ENCODE peak calls at places on chromosomes 4 and X, in five cellular contexts. One of them, this sample, is unnamed.

GRCh38 chr4:6763330-6763851 is 19.1 kb upstream of the KIAA0232 start:
- DNase-seq in SK-N-SH: no peak
- DNase-seq in pancreas: no peak
- DNase-seq in fibroblast of lung: no peak
- DNase-seq in endothelial cell: no peak
- DNase-seq in this sample: no peak

GRCh38 chrX:149829751-149830191 is 48.0 kb downstream of the MAGEA9 start:
- DNase-seq in SK-N-SH: no peak
- DNase-seq in pancreas: no peak
- DNase-seq in fibroblast of lung: peak; percentile 77
- DNase-seq in endothelial cell: no peak
- DNase-seq in this sample: no peak

GRCh38 chrX:67353651-67354370 is 190.0 kb upstream of the AR start:
- DNase-seq in SK-N-SH: no peak
- DNase-seq in pancreas: no peak
- DNase-seq in fibroblast of lung: peak; percentile 1
- DNase-seq in endothelial cell: no peak
- DNase-seq in this sample: no peak

GRCh38 chr4:118034061-118034785 is at the start of gene NDST3:
- DNase-seq in SK-N-SH: peak; percentile 81
- DNase-seq in pancreas: peak; percentile 40
- DNase-seq in fibroblast of lung: peak; percentile 77
- DNase-seq in endothelial cell: peak; percentile 70
- DNase-seq in this sample: peak; percentile 84

GRCh38 chrX:125205084-125205917 is 114.4 kb upstream of the TEX13C start:
- DNase-seq in SK-N-SH: peak; percentile 33
- DNase-seq in pancreas: peak; percentile 24
- DNase-seq in fibroblast of lung: peak; percentile 6
- DNase-seq in endothelial cell: peak; percentile 63
- DNase-seq in this sample: no peak

GRCh38 chr4:69054578-69055200 is 41.6 kb upstream of the UGT2B7 start:
- DNase-seq in SK-N-SH: no peak
- DNase-seq in pancreas: no peak
- DNase-seq in fibroblast of lung: peak; percentile 90
- DNase-seq in endothelial cell: no peak
- DNase-seq in this sample: no peak

GRCh38 chrX:140091276-140091886 is 126.1 kb upstream of the CXorf66 start:
- DNase-seq in SK-N-SH: peak; percentile 39
- DNase-seq in pancreas: peak; percentile 33
- DNase-seq in fibroblast of lung: peak; percentile 12
- DNase-seq in endothelial cell: peak; percentile 31
- DNase-seq in this sample: no peak

GRCh38 chrX:111719426-111720210 is 38.6 kb downstream of the ALG13 start:
- DNase-seq in SK-N-SH: peak; percentile 2
- DNase-seq in pancreas: no peak
- DNase-seq in fibroblast of lung: peak; percentile 48
- DNase-seq in endothelial cell: no peak
- DNase-seq in this sample: no peak

GRCh38 chr4:182768821-182769220 is 148.4 kb downstream of the DCTD start:
- DNase-seq in SK-N-SH: no peak
- DNase-seq in pancreas: no peak
- DNase-seq in fibroblast of lung: peak; percentile 49
- DNase-seq in endothelial cell: no peak
- DNase-seq in this sample: no peak

GRCh38 chr4:106803107-106803506 is 233.0 kb downstream of the DKK2 start:
- DNase-seq in SK-N-SH: no peak
- DNase-seq in pancreas: no peak
- DNase-seq in fibroblast of lung: peak; percentile 10
- DNase-seq in endothelial cell: no peak
- DNase-seq in this sample: no peak

GRCh38 chr4:113057891-113058290 is 8.4 kb downstream of the ANK2 start:
- DNase-seq in SK-N-SH: no peak
- DNase-seq in pancreas: no peak
- DNase-seq in fibroblast of lung: peak; percentile 66
- DNase-seq in endothelial cell: no peak
- DNase-seq in this sample: no peak

GRCh38 chrX:143664302-143664701 is 28.4 kb upstream of the SLITRK4 start:
- DNase-seq in SK-N-SH: peak; percentile 11
- DNase-seq in pancreas: no peak
- DNase-seq in fibroblast of lung: peak; percentile 1
- DNase-seq in endothelial cell: peak; percentile 2
- DNase-seq in this sample: no peak

GRCh38 chr4:89755210-89755609 is 81.8 kb downstream of the SNCA start:
- DNase-seq in SK-N-SH: no peak
- DNase-seq in pancreas: no peak
- DNase-seq in fibroblast of lung: peak; percentile 9
- DNase-seq in endothelial cell: no peak
- DNase-seq in this sample: no peak

GRCh38 chr4:87946766-87947165 is 28.7 kb upstream of the SPP1 start:
- DNase-seq in SK-N-SH: no peak
- DNase-seq in pancreas: no peak
- DNase-seq in fibroblast of lung: no peak
- DNase-seq in endothelial cell: no peak
- DNase-seq in this sample: no peak

GRCh38 chr4:73485596-73485995 is 4.1 kb downstream of the AFM start:
- DNase-seq in SK-N-SH: no peak
- DNase-seq in pancreas: no peak
- DNase-seq in fibroblast of lung: no peak
- DNase-seq in endothelial cell: no peak
- DNase-seq in this sample: no peak

GRCh38 chr4:23717528-23718248 is 172.2 kb downstream of the PPARGC1A start:
- DNase-seq in SK-N-SH: peak; percentile 65
- DNase-seq in pancreas: no peak
- DNase-seq in fibroblast of lung: peak; percentile 36
- DNase-seq in endothelial cell: peak; percentile 13
- DNase-seq in this sample: no peak

GRCh38 chr4:48212165-48212564 is 57.5 kb downstream of the TEC start:
- DNase-seq in SK-N-SH: no peak
- DNase-seq in pancreas: no peak
- DNase-seq in fibroblast of lung: no peak
- DNase-seq in endothelial cell: no peak
- DNase-seq in this sample: no peak

GRCh38 chr4:54400802-54401201 is 171.7 kb downstream of the PDGFRA start:
- DNase-seq in SK-N-SH: no peak
- DNase-seq in pancreas: no peak
- DNase-seq in fibroblast of lung: peak; percentile 67
- DNase-seq in endothelial cell: peak; percentile 8
- DNase-seq in this sample: no peak

GRCh38 chr4:68917016-68917415 is 34.6 kb downstream of the UGT2A3 start:
- DNase-seq in SK-N-SH: no peak
- DNase-seq in pancreas: no peak
- DNase-seq in fibroblast of lung: no peak
- DNase-seq in endothelial cell: no peak
- DNase-seq in this sample: no peak

GRCh38 chr4:53688186-53688790 is 97.0 kb upstream of the LNX1 start:
- DNase-seq in SK-N-SH: peak; percentile 3
- DNase-seq in pancreas: no peak
- DNase-seq in fibroblast of lung: peak; percentile 100
- DNase-seq in endothelial cell: no peak
- DNase-seq in this sample: no peak

GRCh38 chr4:164807611-164808010 is 53.7 kb downstream of the SMIM31 start:
- DNase-seq in SK-N-SH: no peak
- DNase-seq in pancreas: no peak
- DNase-seq in fibroblast of lung: peak; percentile 79
- DNase-seq in endothelial cell: peak; percentile 11
- DNase-seq in this sample: no peak

GRCh38 chrX:109533631-109534030 is 3.0 kb upstream of the NXT2 start:
- DNase-seq in SK-N-SH: no peak
- DNase-seq in pancreas: no peak
- DNase-seq in fibroblast of lung: peak; percentile 23
- DNase-seq in endothelial cell: no peak
- DNase-seq in this sample: no peak

GRCh38 chrX:70508296-70508911 is 63.8 kb downstream of the DLG3 start:
- DNase-seq in SK-N-SH: no peak
- DNase-seq in pancreas: no peak
- DNase-seq in fibroblast of lung: peak; percentile 10
- DNase-seq in endothelial cell: no peak
- DNase-seq in this sample: no peak

GRCh38 chr4:9782136-9782436 is 652 bp downstream of the DRD5 start:
- DNase-seq in SK-N-SH: no peak
- DNase-seq in pancreas: no peak
- DNase-seq in fibroblast of lung: no peak
- DNase-seq in endothelial cell: no peak
- DNase-seq in this sample: no peak

GRCh38 chr4:95979961-95980876 is 140.3 kb downstream of the PDHA2 start:
- DNase-seq in SK-N-SH: no peak
- DNase-seq in pancreas: no peak
- DNase-seq in fibroblast of lung: no peak
- DNase-seq in endothelial cell: no peak
- DNase-seq in this sample: no peak

GRCh38 chr4:138475116-138475515 is 233.0 kb upstream of the SLC7A11 start:
- DNase-seq in SK-N-SH: no peak
- DNase-seq in pancreas: no peak
- DNase-seq in fibroblast of lung: no peak
- DNase-seq in endothelial cell: no peak
- DNase-seq in this sample: no peak

GRCh38 chr4:40822781-40823180 is 73.0 kb downstream of the NSUN7 start:
- DNase-seq in SK-N-SH: no peak
- DNase-seq in pancreas: no peak
- DNase-seq in fibroblast of lung: no peak
- DNase-seq in endothelial cell: no peak
- DNase-seq in this sample: peak; percentile 69

GRCh38 chr4:56007154-56007553 is 58.4 kb downstream of the CEP135 start:
- DNase-seq in SK-N-SH: no peak
- DNase-seq in pancreas: no peak
- DNase-seq in fibroblast of lung: no peak
- DNase-seq in endothelial cell: no peak
- DNase-seq in this sample: no peak

GRCh38 chr4:111323496-111323895 is 700.6 kb upstream of the PITX2 start:
- DNase-seq in SK-N-SH: no peak
- DNase-seq in pancreas: no peak
- DNase-seq in fibroblast of lung: peak; percentile 85
- DNase-seq in endothelial cell: no peak
- DNase-seq in this sample: no peak

DNA sequence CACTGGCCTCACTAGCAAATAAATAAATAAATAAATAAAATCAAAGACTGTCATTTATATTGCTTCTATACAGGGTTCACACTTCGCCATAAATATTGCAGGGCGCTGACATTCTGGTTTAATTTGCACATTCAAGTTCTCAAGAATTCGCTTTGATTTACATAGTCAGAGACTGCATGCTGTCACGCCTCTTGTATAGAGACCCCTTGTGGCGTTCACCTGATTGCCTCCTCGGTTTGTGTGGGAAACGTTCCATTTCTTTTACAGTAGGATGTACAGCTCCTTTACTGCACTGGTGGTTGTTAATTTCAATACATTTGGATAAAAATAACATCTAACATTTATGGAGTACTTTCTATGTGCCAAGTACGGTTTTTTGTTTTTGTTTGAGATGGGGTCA is 71.3 kb upstream of the ADGRG2 start:
- DNase-seq in SK-N-SH: no peak
- DNase-seq in pancreas: no peak
- DNase-seq in fibroblast of lung: no peak
- DNase-seq in endothelial cell: no peak
- DNase-seq in this sample: no peak
- TF ChIP-seq CTCF in SK-N-SH: peak; percentile 10
- TF ChIP-seq CTCF in pancreas: no peak
- TF ChIP-seq CTCF in fibroblast of lung: no peak
- TF ChIP-seq CTCF in endothelial cell: no peak
- TF ChIP-seq CTCF in this sample: no peak

GRCh38 chr4:14335872-14336271 is 666.4 kb upstream of the CPEB2 start:
- DNase-seq in SK-N-SH: no peak
- DNase-seq in pancreas: no peak
- DNase-seq in fibroblast of lung: no peak
- DNase-seq in endothelial cell: no peak
- DNase-seq in this sample: no peak

GRCh38 chr4:14339715-14340114 is 662.6 kb upstream of the CPEB2 start:
- DNase-seq in SK-N-SH: no peak
- DNase-seq in pancreas: no peak
- DNase-seq in fibroblast of lung: no peak
- DNase-seq in endothelial cell: no peak
- DNase-seq in this sample: no peak

GRCh38 chr4:14336656-14337055 is 665.6 kb upstream of the CPEB2 start:
- DNase-seq in SK-N-SH: no peak
- DNase-seq in pancreas: no peak
- DNase-seq in fibroblast of lung: no peak
- DNase-seq in endothelial cell: no peak
- DNase-seq in this sample: no peak

GRCh38 chr4:14338866-14339265 is 663.4 kb upstream of the CPEB2 start:
- DNase-seq in SK-N-SH: no peak
- DNase-seq in pancreas: no peak
- DNase-seq in fibroblast of lung: no peak
- DNase-seq in endothelial cell: no peak
- DNase-seq in this sample: no peak

GRCh38 chr4:14338206-14338605 is 664.1 kb upstream of the CPEB2 start:
- DNase-seq in SK-N-SH: no peak
- DNase-seq in pancreas: no peak
- DNase-seq in fibroblast of lung: no peak
- DNase-seq in endothelial cell: no peak
- DNase-seq in this sample: no peak
- TF ChIP-seq CTCF in SK-N-SH: no peak
- TF ChIP-seq CTCF in pancreas: no peak
- TF ChIP-seq CTCF in fibroblast of lung: no peak
- TF ChIP-seq CTCF in endothelial cell: no peak
- TF ChIP-seq CTCF in this sample: no peak

DNA sequence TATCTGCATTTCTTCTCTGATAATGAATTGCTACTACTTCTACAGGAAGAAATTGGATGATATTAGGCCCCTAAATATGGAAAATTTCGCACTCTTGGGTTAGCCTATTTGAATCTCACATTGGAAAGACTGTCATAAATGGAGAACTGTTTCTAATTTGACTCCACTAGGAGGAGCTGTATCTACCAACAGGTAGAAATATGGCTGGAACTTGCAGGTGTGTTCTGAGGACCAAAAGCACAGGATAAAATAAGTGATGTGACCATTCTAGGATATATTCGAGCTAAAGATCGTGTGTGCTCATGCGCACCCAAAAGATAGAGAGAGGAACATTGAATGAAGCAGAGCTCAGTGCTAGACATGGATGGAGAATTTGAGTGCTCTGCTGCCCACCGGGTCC is 4.8 kb upstream of the NKAP start:
- DNase-seq in SK-N-SH: no peak
- DNase-seq in pancreas: no peak
- DNase-seq in fibroblast of lung: no peak
- DNase-seq in endothelial cell: no peak
- DNase-seq in this sample: no peak
- TF ChIP-seq CTCF in SK-N-SH: peak; percentile 42
- TF ChIP-seq CTCF in pancreas: no peak
- TF ChIP-seq CTCF in fibroblast of lung: no peak
- TF ChIP-seq CTCF in endothelial cell: no peak
- TF ChIP-seq CTCF in this sample: no peak

DNA sequence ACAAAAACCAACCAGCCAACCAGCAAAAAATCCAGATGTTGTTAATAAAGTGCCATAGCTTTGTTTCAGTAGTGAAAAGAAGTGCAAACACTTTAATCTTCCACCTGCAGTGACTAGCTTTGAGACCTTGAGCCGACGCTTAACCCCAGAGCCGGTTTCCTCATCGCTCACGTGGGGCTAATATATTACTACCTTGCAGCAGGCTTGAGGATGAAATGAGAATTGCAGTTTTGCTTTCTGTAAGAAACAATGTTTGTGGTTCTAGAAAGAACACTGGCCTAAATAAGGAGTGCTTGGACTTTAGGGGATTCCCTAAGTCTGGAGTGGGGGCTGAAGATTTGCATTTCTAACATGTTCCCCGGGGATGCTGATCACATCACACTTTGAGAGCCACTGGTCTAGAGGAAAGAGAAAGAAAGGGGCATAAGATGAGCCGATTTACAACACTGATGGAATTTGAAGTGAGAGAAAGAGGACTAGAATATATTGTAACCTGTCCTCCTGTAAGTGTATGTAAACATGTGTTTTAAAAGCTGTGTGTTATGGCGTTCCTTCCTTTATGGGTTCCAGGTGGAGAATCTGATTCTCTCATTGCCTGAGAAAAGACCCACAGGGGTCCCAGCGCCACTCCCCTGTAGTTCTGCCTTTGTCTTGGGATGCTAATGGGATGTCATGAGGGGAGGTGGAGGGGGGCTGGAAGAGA is 1.4 kb downstream of the FGF2 start:
- DNase-seq in SK-N-SH: peak; percentile 60
- DNase-seq in pancreas: no peak
- DNase-seq in fibroblast of lung: peak; percentile 73
- DNase-seq in endothelial cell: peak; percentile 24
- DNase-seq in this sample: no peak
- TF ChIP-seq CTCF in SK-N-SH: peak; percentile 29
- TF ChIP-seq CTCF in pancreas: no peak
- TF ChIP-seq CTCF in fibroblast of lung: peak; percentile 40
- TF ChIP-seq CTCF in endothelial cell: no peak
- TF ChIP-seq CTCF in this sample: peak; percentile 36

This sample was measured in osteocyte.